ENCODE peak calls at places on chromosomes 4 and X, in six cellular contexts. Z is endothelial cell; G is EL; A is Jurkat, Clone E6-1; W is non-pigmented ciliary epithelial cell; R is T-cell. F is an unnamed sample.

GRCh38 chrX:98299785-98300184 is 1416.1 kb downstream of the RPA4 start:
- DNase-seq in Z (no peak), G (no peak), A (no peak), W (no peak), R (no peak), F (no peak)

GRCh38 chr4:186878203-186878800 is 154.6 kb upstream of the FAT1 start:
- DNase-seq in Z (no peak), G (no peak), A (no peak), W (no peak), R (no peak), F (no peak)

GRCh38 chrX:109619816-109620215 is 5.2 kb downstream of the KCNE5 start:
- DNase-seq in Z (no peak), G (no peak), A (no peak), W (no peak), R (no peak), F (no peak)

GRCh38 chr4:8835521-8836365 is 35.9 kb downstream of the HMX1 start:
- DNase-seq in Z (no peak), G (no peak), A (no peak), W (no peak), R (no peak), F (no peak)

GRCh38 chr4:80610845-80611244 is 275.3 kb downstream of the CFAP299 start:
- DNase-seq in Z (no peak), G (peak; percentile 33), A (peak; percentile 40), W (no peak), R (no peak), F (no peak)

GRCh38 chr4:47462799-47463234 is 685 bp downstream of the COMMD8 start:
- DNase-seq in Z (no peak), G (peak; percentile 24), A (no peak), W (no peak), R (no peak), F (no peak)

GRCh38 chr4:143558286-143558685 is 44.8 kb downstream of the SMARCA5 start:
- DNase-seq in Z (no peak), G (no peak), A (no peak), W (no peak), R (no peak), F (no peak)

GRCh38 chr4:76545161-76545884 is 110.3 kb downstream of the SHROOM3 start:
- DNase-seq in Z (no peak), G (peak; percentile 25), A (no peak), W (no peak), R (no peak), F (no peak)

GRCh38 chrX:26411045-26411444 is 195.1 kb downstream of the MAGEB5 start:
- DNase-seq in Z (no peak), G (no peak), A (no peak), W (no peak), R (no peak), F (no peak)

GRCh38 chr4:74428278-74428677 is 16.7 kb upstream of the AREG start:
- DNase-seq in Z (no peak), G (no peak), A (no peak), W (no peak), R (no peak), F (no peak)

GRCh38 chrX:3651272-3651671 is 62.2 kb downstream of the PRKX start:
- DNase-seq in Z (no peak), G (peak; percentile 6), A (peak; percentile 8), W (no peak), R (no peak), F (no peak)

GRCh38 chrX:41293269-41293668 is 40.7 kb upstream of the DDX3X start:
- DNase-seq in Z (no peak), G (peak; percentile 8), A (no peak), W (no peak), R (no peak), F (no peak)

GRCh38 chr4:19655666-19656065 is 596.0 kb upstream of the SLIT2 start:
- DNase-seq in Z (no peak), G (no peak), A (no peak), W (no peak), R (no peak), F (no peak)

GRCh38 chrX:148501121-148502066 is 977 bp downstream of the AFF2 start:
- DNase-seq in Z (no peak), G (no peak), A (no peak), W (no peak), R (no peak), F (no peak)

GRCh38 chr4:47551682-47552081 is 66.6 kb downstream of the ATP10D start:
- DNase-seq in Z (no peak), G (peak; percentile 37), A (no peak), W (no peak), R (no peak), F (no peak)

GRCh38 chr4:67343162-67343561 is 202.1 kb downstream of the CENPC start:
- DNase-seq in Z (no peak), G (no peak), A (no peak), W (no peak), R (no peak), F (no peak)

GRCh38 chrX:23578079-23578478 is 89.2 kb upstream of the PRDX4 start:
- DNase-seq in Z (no peak), G (peak; percentile 1), A (no peak), W (no peak), R (no peak), F (no peak)

GRCh38 chr4:54784188-54784671 is 126.5 kb downstream of the KIT start:
- DNase-seq in Z (no peak), G (peak; percentile 92), A (no peak), W (peak; percentile 31), R (no peak), F (no peak)

GRCh38 chrX:34288782-34289181 is 156.7 kb upstream of the FAM47A start:
- DNase-seq in Z (no peak), G (no peak), A (no peak), W (no peak), R (no peak), F (no peak)

GRCh38 chrX:127404156-127404555 is 584.6 kb downstream of the PRR32 start:
- DNase-seq in Z (no peak), G (no peak), A (no peak), W (no peak), R (no peak), F (no peak)

GRCh38 chrX:120794525-120794975 is 81.1 kb downstream of the CT47B1 start:
- DNase-seq in Z (no peak), G (peak; percentile 8), A (no peak), W (no peak), R (no peak), F (no peak)

GRCh38 chr4:79528241-79528706 is 120.2 kb upstream of the GK2 start:
- DNase-seq in Z (no peak), G (no peak), A (peak; percentile 67), W (peak; percentile 17), R (no peak), F (no peak)

GRCh38 chrX:155071694-155072215 is 447 bp downstream of the BRCC3 start:
- DNase-seq in Z (peak; percentile 14), G (peak; percentile 8), A (no peak), W (no peak), R (no peak), F (no peak)

GRCh38 chrX:3576886-3577516 is 136.4 kb downstream of the PRKX start:
- DNase-seq in Z (no peak), G (peak; percentile 28), A (no peak), W (no peak), R (no peak), F (no peak)

GRCh38 chr4:10124167-10124930 is 7.8 kb upstream of the WDR1 start:
- DNase-seq in Z (no peak), G (no peak), A (no peak), W (no peak), R (no peak), F (no peak)

GRCh38 chrX:12370444-12371089 is 232.3 kb downstream of the FRMPD4 start:
- DNase-seq in Z (no peak), G (peak; percentile 91), A (no peak), W (no peak), R (no peak), F (no peak)

GRCh38 chr4:71141125-71141524 is 147.7 kb downstream of the DCK start:
- DNase-seq in Z (no peak), G (no peak), A (no peak), W (no peak), R (no peak), F (no peak)